ENCODE peak calls at places on chromosomes 4 and X, in four cellular contexts. A, C, W and N are unnamed samples.

GRCh38 chr4:174828845-174829701 is at the start of gene GLRA3:
- DNase-seq in A (no peak), C (peak), W (peak), N (peak)

GRCh38 chrX:45633419-45633818 is 432.7 kb upstream of the DIPK2B start:
- DNase-seq in A (no peak), C (no peak), W (no peak), N (no peak)

GRCh38 chr4:13529130-13529919 is 15.0 kb downstream of the NKX3-2 start:
- DNase-seq in A (no peak), C (peak), W (no peak), N (no peak)

GRCh38 chr4:91758487-91758886 is 545.3 kb upstream of the GRID2 start:
- DNase-seq in A (no peak), C (no peak), W (peak), N (no peak)

GRCh38 chr4:67234296-67234695 is 311.0 kb downstream of the CENPC start:
- DNase-seq in A (no peak), C (peak), W (peak), N (no peak)

GRCh38 chr4:97507587-97508245 is 635.6 kb downstream of the STPG2 start:
- DNase-seq in A (no peak), C (peak), W (no peak), N (no peak)

GRCh38 chr4:126071346-126072333 is 756.9 kb downstream of the FAT4 start:
- DNase-seq in A (peak), C (no peak), W (no peak), N (no peak)

GRCh38 chr4:108473163-108473720 is 147.1 kb upstream of the RPL34 start:
- DNase-seq in A (peak), C (no peak), W (no peak), N (no peak)

GRCh38 chr4:176897226-176897625 is 104.5 kb upstream of the VEGFC start:
- DNase-seq in A (no peak), C (no peak), W (no peak), N (no peak)

GRCh38 chr4:68451246-68452211 is 4.3 kb downstream of the TMPRSS11E start:
- DNase-seq in A (peak), C (peak), W (peak), N (no peak)

GRCh38 chr4:108695062-108695461 is 44.7 kb downstream of the OSTC start:
- DNase-seq in A (no peak), C (no peak), W (no peak), N (no peak)

GRCh38 chr4:8033776-8034528 is 94.3 kb upstream of the AFAP1 start:
- DNase-seq in A (no peak), C (no peak), W (no peak), N (no peak)

GRCh38 chr4:156575430-156576073 is 396.0 kb downstream of the PDGFC start:
- DNase-seq in A (no peak), C (peak), W (peak), N (no peak)

GRCh38 chrX:154908821-154909220 is 22.7 kb downstream of the F8A1 start:
- DNase-seq in A (no peak), C (no peak), W (no peak), N (no peak)

GRCh38 chrX:54357414-54358377 is at the start of gene WNK3:
- DNase-seq in A (peak), C (peak), W (peak), N (peak)

GRCh38 chr4:139015948-139016451 is 419 bp downstream of the NOCT start:
- DNase-seq in A (peak), C (peak), W (no peak), N (no peak)

GRCh38 chr4:70531981-70532380 is 13.6 kb downstream of the AMTN start:
- DNase-seq in A (no peak), C (peak), W (peak), N (no peak)

GRCh38 chr4:150943831-150944230 is 71.3 kb downstream of the LRBA start:
- DNase-seq in A (no peak), C (peak), W (no peak), N (no peak)

GRCh38 chr4:80213117-80213815 is 16.0 kb downstream of the PRDM8 start:
- DNase-seq in A (peak), C (no peak), W (peak), N (no peak)

GRCh38 chr4:1167244-1167949 is 5.0 kb downstream of the SPON2 start:
- DNase-seq in A (peak), C (peak), W (peak), N (peak)

GRCh38 chr4:153022233-153022632 is 86.1 kb downstream of the FHDC1 start:
- DNase-seq in A (no peak), C (no peak), W (no peak), N (no peak)

GRCh38 chrX:20141281-20142220 is at the start of gene EIF1AX:
- DNase-seq in A (peak), C (peak), W (peak), N (peak)
- H4K8ac ChIP-seq in A (no peak), C (no peak), W (peak), N (no peak)

GRCh38 chrX:77447339-77448149 is at the start of gene FGF16:
- DNase-seq in A (no peak), C (peak), W (no peak), N (no peak)
- H4K8ac ChIP-seq in A (no peak), C (no peak), W (no peak), N (no peak)

DNA sequence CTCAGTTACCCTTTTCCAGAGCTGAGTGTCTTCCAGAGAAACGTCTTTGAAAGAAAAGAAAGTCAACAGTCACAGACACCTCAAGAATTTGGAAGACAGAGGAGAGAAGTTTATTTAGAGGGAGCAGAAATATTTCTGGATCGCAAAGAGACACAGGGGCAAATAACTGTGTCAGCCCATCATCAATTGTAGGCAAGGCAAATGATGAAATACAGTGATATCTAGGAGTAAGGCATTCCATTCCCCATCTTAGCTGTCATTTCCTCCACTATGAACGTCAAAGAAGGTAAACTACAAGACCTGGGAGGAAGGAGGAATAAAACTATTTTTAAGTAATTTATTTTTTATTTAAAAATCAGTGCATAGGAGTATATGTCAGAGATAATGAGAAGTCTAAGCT is 2.0 kb downstream of the NOX1 start:
- DNase-seq in A (peak), C (no peak), W (no peak), N (no peak)
- H4K8ac ChIP-seq in A (no peak), C (no peak), W (no peak), N (no peak)

DNA sequence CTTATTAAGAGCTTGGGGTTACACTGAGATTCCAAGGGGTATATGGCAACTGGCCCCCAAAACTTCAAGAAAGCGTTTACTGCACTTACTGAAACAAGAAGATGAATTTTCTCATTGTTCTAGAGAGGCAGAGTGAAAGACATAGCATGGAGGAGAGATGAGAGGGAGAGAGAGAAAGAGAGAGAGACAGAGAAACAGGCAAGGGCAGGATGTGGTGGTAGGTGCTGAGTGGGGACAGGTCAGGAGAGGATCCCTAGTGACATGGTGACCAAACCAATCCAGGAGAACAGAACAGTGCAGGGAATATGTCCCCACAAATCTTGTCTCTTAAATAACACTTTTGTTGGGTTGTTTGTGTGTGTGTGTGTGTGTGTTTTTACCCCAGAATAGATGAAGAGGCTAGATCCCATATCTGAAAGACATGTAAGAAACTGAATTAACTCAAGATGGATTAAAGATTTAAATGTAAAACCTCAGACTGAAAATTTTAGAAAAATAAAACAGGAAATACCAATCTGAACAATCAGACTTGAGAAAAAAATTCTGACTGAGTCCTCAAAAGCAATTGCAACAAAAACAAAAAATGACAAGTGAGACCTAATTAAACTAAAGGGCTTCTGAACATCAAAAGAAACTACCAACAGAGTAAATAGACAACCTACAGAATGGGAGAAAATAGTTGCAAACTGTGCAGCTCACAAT is 202.2 kb downstream of the QDPR start:
- DNase-seq in A (peak), C (no peak), W (no peak), N (no peak)
- H4K8ac ChIP-seq in A (peak), C (no peak), W (no peak), N (no peak)

GRCh38 chrX:136909119-136909705 is 28.7 kb upstream of the RBMX start:
- DNase-seq in A (peak), C (peak), W (peak), N (peak)
- H4K8ac ChIP-seq in A (peak), C (no peak), W (peak), N (no peak)

DNA sequence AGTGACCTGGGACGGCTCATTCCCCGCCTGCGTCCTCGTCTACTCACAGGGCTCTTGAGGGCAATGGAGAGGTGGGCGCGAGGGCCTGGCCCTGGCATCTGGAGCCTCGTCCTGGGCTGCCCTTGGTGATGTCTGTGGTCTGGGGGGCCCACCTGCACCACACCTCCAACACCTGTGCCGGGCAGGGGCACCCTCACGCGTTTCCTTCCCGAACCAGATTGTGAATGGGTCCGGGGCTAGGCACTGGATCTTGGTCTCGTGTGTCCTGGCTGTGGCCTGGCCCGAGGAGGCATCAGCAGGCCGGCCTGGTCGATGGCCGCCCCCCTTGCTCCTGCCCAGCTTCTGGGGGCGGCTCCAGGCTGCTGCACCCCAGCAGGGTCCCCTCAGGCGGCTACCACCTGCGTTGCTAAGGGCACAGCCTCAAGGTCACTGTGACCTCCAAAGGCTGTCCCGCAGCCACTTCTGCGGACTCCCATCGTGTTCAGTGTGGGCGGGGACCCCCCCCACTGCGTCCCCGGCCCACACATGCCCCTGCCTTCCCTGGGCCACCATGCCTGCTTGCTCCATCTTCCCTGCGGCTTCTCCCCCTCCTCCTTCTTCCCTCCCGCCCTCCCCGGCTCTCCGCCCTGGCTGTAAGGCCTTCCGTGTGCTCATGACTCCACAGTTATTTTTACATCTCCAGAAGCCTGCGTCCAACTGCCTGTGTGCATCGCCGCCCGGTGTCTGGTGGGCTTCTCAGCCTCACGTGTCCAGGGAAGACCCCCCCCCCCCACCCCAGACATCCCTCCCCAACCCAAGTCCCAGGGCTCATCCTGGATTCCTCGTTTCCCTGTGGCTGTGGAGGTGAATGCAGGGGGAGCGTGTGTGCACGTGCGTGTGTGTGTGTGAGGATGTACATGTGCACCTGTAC is 3.8 kb downstream of the DOK7 start:
- DNase-seq in A (no peak), C (no peak), W (no peak), N (no peak)
- H4K8ac ChIP-seq in A (no peak), C (no peak), W (no peak), N (no peak)

GRCh38 chr4:64736999-64737853 is 328.0 kb upstream of the TECRL start:
- DNase-seq in A (no peak), C (no peak), W (no peak), N (no peak)

GRCh38 chr4:64738240-64738639 is 329.0 kb upstream of the TECRL start:
- DNase-seq in A (no peak), C (peak), W (no peak), N (no peak)
- H4K8ac ChIP-seq in A (no peak), C (no peak), W (no peak), N (no peak)

GRCh38 chr4:10096976-10097330 is 19.6 kb downstream of the WDR1 start:
- DNase-seq in A (no peak), C (no peak), W (no peak), N (no peak)
- H4K8ac ChIP-seq in A (no peak), C (no peak), W (no peak), N (no peak)